ENCODE peak calls at places on chromosomes 4 and X, in nine cellular contexts. P is fibroblast of lung, N is SK-N-SH, S is heart left ventricle, E is upper lobe of left lung, A is foreskin keratinocyte, D is H9, U is pancreas, L is cardiac muscle cell. O is an unnamed sample. For H3K4me1, the result is how much of the 10 kb centered on the place peaks cover.

GRCh38 chr4:139453041-139453370 is 915 bp upstream of the RAB33B start:
- DNase-seq in P (no peak), N (no peak), S (no peak), E (peak), A (no peak), D (no peak), U (no peak), L (no peak), O (peak)

GRCh38 chrX:16666541-16666940 is 16.6 kb downstream of the S100G start:
- DNase-seq in P (no peak), N (no peak), S (no peak), E (no peak), A (no peak), D (no peak), U (no peak), L (no peak), O (no peak)

GRCh38 chr4:2831611-2832308 is 11.9 kb upstream of the ADD1 start:
- DNase-seq in P (no peak), N (peak), S (peak), E (peak), A (no peak), D (no peak), U (peak), L (no peak), O (peak)

GRCh38 chr4:53061467-53061866 is 199.3 kb downstream of the RASL11B start:
- DNase-seq in P (no peak), N (no peak), S (no peak), E (no peak), A (no peak), D (no peak), U (no peak), L (no peak), O (no peak)

GRCh38 chr4:158996669-158997074 is 106.2 kb upstream of the RAPGEF2 start:
- DNase-seq in P (peak), N (no peak), S (no peak), E (no peak), A (peak), D (no peak), U (no peak), L (no peak), O (no peak)

GRCh38 chr4:113837397-113837796 is 75.9 kb upstream of the CAMK2D start:
- DNase-seq in P (peak), N (no peak), S (no peak), E (no peak), A (peak), D (no peak), U (no peak), L (no peak), O (no peak)

GRCh38 chrX:12974797-12975669 is at the start of gene TMSB4X:
- DNase-seq in P (peak), N (peak), S (peak), E (peak), A (no peak), D (peak), U (peak), L (peak), O (peak)

GRCh38 chr4:2936773-2937145 is 26.4 kb downstream of the NOP14 start:
- DNase-seq in P (peak), N (no peak), S (no peak), E (peak), A (peak), D (no peak), U (peak), L (no peak), O (no peak)

GRCh38 chr4:1045193-1045594 is 33.8 kb downstream of the FGFRL1 start:
- DNase-seq in P (no peak), N (no peak), S (no peak), E (no peak), A (no peak), D (no peak), U (peak), L (no peak), O (no peak)

GRCh38 chr4:72690782-72691181 is 121.8 kb upstream of the ADAMTS3 start:
- DNase-seq in P (no peak), N (no peak), S (no peak), E (no peak), A (no peak), D (no peak), U (no peak), L (peak), O (no peak)

GRCh38 chr4:140659935-140660710 is 91.4 kb upstream of the UCP1 start:
- DNase-seq in P (no peak), N (no peak), S (no peak), E (no peak), A (no peak), D (no peak), U (no peak), L (no peak), O (no peak)

GRCh38 chr4:110418641-110419040 is 57.3 kb upstream of the ENPEP start:
- DNase-seq in P (no peak), N (no peak), S (no peak), E (no peak), A (no peak), D (peak), U (peak), L (no peak), O (no peak)

GRCh38 chr4:39823193-39823592 is 125.3 kb downstream of the UBE2K start:
- DNase-seq in P (peak), N (no peak), S (no peak), E (no peak), A (no peak), D (no peak), U (no peak), L (no peak), O (no peak)

GRCh38 chr4:39855909-39856512 is 121.7 kb downstream of the PDS5A start:
- DNase-seq in P (peak), N (no peak), S (no peak), E (no peak), A (peak), D (no peak), U (no peak), L (no peak), O (no peak)

GRCh38 chrX:7190157-7190556 is 42.2 kb upstream of the PUDP start:
- DNase-seq in P (no peak), N (no peak), S (no peak), E (no peak), A (no peak), D (no peak), U (no peak), L (no peak), O (no peak)

GRCh38 chrX:40543661-40544328 is 37.0 kb upstream of the ATP6AP2 start:
- DNase-seq in P (peak), N (peak), S (no peak), E (no peak), A (peak), D (no peak), U (no peak), L (peak), O (no peak)

GRCh38 chr4:151169223-151169622 is 69.8 kb downstream of the RPS3A start:
- DNase-seq in P (peak), N (peak), S (peak), E (peak), A (no peak), D (no peak), U (no peak), L (peak), O (peak)

GRCh38 chr4:40608628-40609027 is 21.0 kb downstream of the RBM47 start:
- DNase-seq in P (no peak), N (no peak), S (no peak), E (no peak), A (no peak), D (no peak), U (no peak), L (no peak), O (no peak)

GRCh38 chr4:36088542-36088941 is 155.8 kb downstream of the ARAP2 start:
- DNase-seq in P (no peak), N (no peak), S (no peak), E (no peak), A (no peak), D (no peak), U (no peak), L (peak), O (no peak)

GRCh38 chr4:149708513-149709175 is 107.0 kb downstream of the IQCM start:
- DNase-seq in P (peak), N (no peak), S (no peak), E (no peak), A (peak), D (no peak), U (no peak), L (no peak), O (no peak)

GRCh38 chr4:169009281-169010124 is 552 bp downstream of the CBR4 start:
- DNase-seq in P (peak), N (no peak), S (peak), E (peak), A (no peak), D (peak), U (peak), L (peak), O (peak)

GRCh38 chr4:150127757-150128156 is 49.5 kb downstream of the DCLK2 start:
- DNase-seq in P (peak), N (no peak), S (no peak), E (no peak), A (no peak), D (no peak), U (no peak), L (no peak), O (no peak)

GRCh38 chrX:56761167-56761566 is 32.1 kb downstream of the NBDY start:
- DNase-seq in P (no peak), N (no peak), S (no peak), E (no peak), A (no peak), D (no peak), U (peak), L (no peak), O (no peak)

GRCh38 chr4:99205104-99205979 is 13.7 kb downstream of the ADH6 start:
- DNase-seq in P (peak), N (no peak), S (no peak), E (peak), A (no peak), D (no peak), U (no peak), L (peak), O (peak)

GRCh38 chr4:134422776-134423175 is 221.2 kb upstream of the PABPC4L start:
- DNase-seq in P (no peak), N (no peak), S (no peak), E (no peak), A (no peak), D (no peak), U (no peak), L (no peak), O (no peak)

GRCh38 chrX:70826715-70827114 is 81.8 kb downstream of the TEX11 start:
- DNase-seq in P (no peak), N (no peak), S (no peak), E (no peak), A (no peak), D (no peak), U (no peak), L (no peak), O (no peak)

DNA sequence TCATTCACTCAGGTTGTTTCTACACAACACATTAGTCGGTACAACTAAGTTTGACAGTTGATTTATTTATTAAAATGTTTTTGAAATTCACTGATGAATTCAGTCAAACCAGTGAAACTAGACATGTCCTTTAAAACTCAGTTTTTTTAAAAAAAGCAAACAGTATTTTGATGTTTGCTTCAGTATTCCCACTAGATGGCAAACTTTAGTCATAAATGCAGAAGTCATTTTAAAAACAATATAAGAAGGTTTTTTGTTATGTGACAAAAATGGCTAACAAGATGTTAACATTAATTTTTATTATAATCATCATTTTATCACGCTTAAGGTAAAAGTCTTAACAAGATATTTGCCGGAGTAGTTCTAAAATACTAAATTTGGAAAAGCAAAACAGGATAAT is 1337.8 kb upstream of the DIAPH2 start:
- DNase-seq in P (peak), N (no peak), S (no peak), E (no peak), A (no peak), D (no peak), U (no peak), L (no peak), O (no peak)
- TF ChIP-seq CTCF in P (no peak), N (peak), S (no peak), E (no peak), A (peak), D (peak), U (no peak), L (no peak), O (no peak)

GRCh38 chr4:55912249-55912648 is 36.5 kb upstream of the CEP135 start:
- DNase-seq in P (no peak), N (no peak), S (no peak), E (no peak), A (no peak), D (no peak), U (no peak), L (no peak), O (no peak)
- H3K27ac ChIP-seq in P (no peak), N (no peak), S (no peak), E (no peak), A (no peak), D (no peak), U (no peak), L (no peak), O (no peak)

DNA sequence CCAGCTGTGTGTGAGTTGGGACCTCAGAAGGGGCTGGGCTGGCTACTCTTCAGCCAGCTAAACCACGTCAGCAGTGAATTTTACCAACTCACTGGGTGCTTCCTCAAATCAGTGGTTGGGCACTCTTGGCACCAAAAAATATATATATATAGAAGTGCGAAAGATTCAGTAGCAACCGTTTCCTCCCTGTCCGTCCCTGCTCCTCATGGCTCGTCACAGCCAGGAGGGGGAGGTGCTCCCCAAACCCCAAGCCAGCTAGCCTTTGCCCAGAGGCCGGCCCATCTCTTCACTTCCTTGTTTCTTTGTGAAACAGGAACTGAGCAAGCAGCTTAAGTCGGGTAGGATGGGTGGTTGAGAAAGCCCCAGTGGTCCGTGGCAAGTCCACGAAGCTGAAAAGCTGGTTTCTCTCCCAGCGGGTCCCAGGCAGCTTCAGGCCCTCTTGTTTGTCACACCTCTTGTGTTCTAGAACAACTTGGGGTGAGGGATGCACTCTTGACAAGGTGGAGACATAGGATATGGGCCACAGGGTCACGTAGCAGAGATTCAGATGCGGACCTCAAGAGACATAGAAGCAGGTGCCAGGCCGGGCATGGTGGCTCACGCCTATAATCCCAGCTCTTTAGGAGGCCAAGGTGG is 6.8 kb upstream of the SASH3 start:
- DNase-seq in P (no peak), N (no peak), S (peak), E (peak), A (no peak), D (no peak), U (no peak), L (no peak), O (peak)
- H3K4me1 ChIP-seq in P (under half), N (under half), S (under half), E (under half), A (under half), D (under half), U (under half), L (under half), O (under half)

GRCh38 chrX:149837167-149837566 is 43.8 kb upstream of the MAGEA8 start:
- DNase-seq in P (no peak), N (no peak), S (no peak), E (no peak), A (no peak), D (no peak), U (no peak), L (no peak), O (no peak)

GRCh38 chrX:149830192-149830873 is 48.6 kb downstream of the MAGEA9 start:
- DNase-seq in P (peak), N (no peak), S (no peak), E (no peak), A (no peak), D (peak), U (no peak), L (peak), O (no peak)

GRCh38 chrX:149829751-149830191 is 48.0 kb downstream of the MAGEA9 start:
- DNase-seq in P (peak), N (no peak), S (no peak), E (no peak), A (peak), D (no peak), U (no peak), L (no peak), O (no peak)

GRCh38 chrX:149827254-149827653 is 45.5 kb downstream of the MAGEA9 start:
- DNase-seq in P (no peak), N (no peak), S (no peak), E (no peak), A (no peak), D (no peak), U (no peak), L (no peak), O (no peak)

DNA sequence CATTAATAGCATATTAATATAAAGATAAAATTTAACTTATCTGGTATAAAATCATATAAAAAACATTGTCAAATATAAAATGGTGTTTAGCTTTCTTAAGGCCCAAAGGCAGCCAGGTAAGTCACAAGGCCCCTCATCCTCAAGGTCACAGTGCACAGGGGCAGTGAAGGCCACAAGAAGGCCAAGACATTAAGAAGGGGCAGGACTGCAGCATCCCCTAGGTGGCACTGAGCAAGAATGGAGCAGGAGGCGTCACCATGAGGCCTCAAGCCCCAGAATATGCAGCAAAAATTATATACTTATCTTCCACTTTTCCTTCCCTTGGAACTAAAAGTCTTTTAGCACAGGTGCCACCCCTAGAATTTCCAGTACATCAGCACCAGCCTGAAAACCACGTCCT is 49.5 kb upstream of the MAGEA8 start:
- DNase-seq in P (no peak), N (no peak), S (no peak), E (no peak), A (no peak), D (no peak), U (no peak), L (no peak), O (no peak)
- TF ChIP-seq CTCF in P (no peak), N (no peak), S (no peak), E (no peak), A (no peak), D (peak), U (no peak), L (no peak), O (no peak)

O was measured in transverse colon.